ENCODE peak calls at places on chromosome 15, in eight cellular contexts. G is SJCRH30; P is transverse colon; O is CD8-positive, alpha-beta memory T cell; L is uterus; A is astrocyte; V is stomach; J is left lung. S is an unnamed sample.
A peak's percentile ranks its signal among the peaks of the same experiment; 100 is the strongest.

GRCh38 chr15:69599271-69599670 is 146.7 kb downstream of the RPLP1 start:
- DNase-seq in O (no peak), P (no peak), G (no peak), A (no peak), V (no peak), J (no peak), L (no peak), S (no peak)

GRCh38 chr15:31098953-31099740 is 2.4 kb downstream of the TRPM1 start:
- DNase-seq in A (no peak), O (no peak), V (no peak), P (no peak), G (no peak), L (no peak), J (no peak), S (no peak)

GRCh38 chr15:57205999-57206398 is 170.3 kb upstream of the CGNL1 start:
- DNase-seq in J (no peak), G (no peak), V (no peak), A (no peak), O (no peak), L (no peak), P (peak; percentile 86), S (no peak)

GRCh38 chr15:41957021-41957897 is 15.1 kb downstream of the EHD4 start:
- DNase-seq in V (no peak), O (no peak), J (no peak), A (no peak), G (no peak), L (no peak), P (no peak), S (no peak)

GRCh38 chr15:61025746-61026256 is 203.3 kb downstream of the RORA start:
- DNase-seq in G (no peak), O (no peak), A (no peak), J (no peak), P (no peak), L (no peak), V (no peak), S (no peak)

GRCh38 chr15:85543741-85544155 is 163.3 kb downstream of the AKAP13 start:
- DNase-seq in P (peak; percentile 89), A (no peak), J (peak; percentile 88), G (no peak), O (peak; percentile 53), L (no peak), V (peak; percentile 86), S (peak; percentile 68)

GRCh38 chr15:65059369-65059750 is 8.4 kb downstream of the RASL12 start:
- DNase-seq in J (no peak), L (no peak), G (no peak), P (no peak), A (no peak), O (no peak), V (no peak), S (no peak)

GRCh38 chr15:96037584-96037983 is 292.9 kb upstream of the NR2F2 start:
- DNase-seq in J (no peak), O (no peak), P (no peak), L (no peak), V (no peak), A (peak; percentile 87), G (no peak), S (no peak)

GRCh38 chr15:25797035-25797434 is 66.1 kb downstream of the ATP10A start:
- DNase-seq in J (no peak), V (no peak), P (no peak), L (no peak), O (no peak), G (no peak), A (no peak), S (no peak)

GRCh38 chr15:95327661-95328060 is 1002.8 kb upstream of the NR2F2 start:
- DNase-seq in L (no peak), O (no peak), A (no peak), J (no peak), V (no peak), G (no peak), P (no peak), S (no peak)

GRCh38 chr15:42343596-42344232 is 15.6 kb upstream of the CAPN3 start:
- DNase-seq in G (no peak), P (no peak), V (no peak), A (no peak), L (no peak), J (no peak), O (no peak), S (no peak)

GRCh38 chr15:41923424-41923999 is 29.7 kb upstream of the SPTBN5 start:
- DNase-seq in J (no peak), A (peak; percentile 40), L (no peak), P (no peak), G (no peak), O (no peak), V (no peak), S (no peak)

GRCh38 chr15:93449798-93450197 is 360.8 kb upstream of the RGMA start:
- DNase-seq in A (no peak), P (no peak), L (no peak), O (no peak), J (no peak), V (no peak), G (no peak), S (no peak)

GRCh38 chr15:68503791-68504720 is 72.1 kb upstream of the ITGA11 start:
- DNase-seq in A (peak; percentile 65), L (no peak), O (no peak), V (no peak), J (no peak), P (no peak), G (peak; percentile 26), S (peak; percentile 48)
- H3K27ac ChIP-seq in A (no peak overlapping the region), L (peak overlapping the region; percentile 39), O (no peak overlapping the region), V (no peak overlapping the region), J (no peak overlapping the region), P (no peak overlapping the region), G (no peak overlapping the region), S (no peak overlapping the region)

GRCh38 chr15:100705065-100705464 is 102.7 kb downstream of the ASB7 start:
- DNase-seq in A (no peak), V (no peak), J (no peak), L (no peak), G (no peak), O (no peak), P (no peak), S (no peak)

GRCh38 chr15:100703671-100704070 is 101.3 kb downstream of the ASB7 start:
- DNase-seq in L (no peak), J (no peak), P (no peak), A (no peak), V (no peak), O (no peak), G (no peak), S (no peak)

GRCh38 chr15:100703032-100703578 is 100.7 kb downstream of the ASB7 start:
- DNase-seq in G (peak; percentile 66), J (no peak), V (no peak), O (no peak), L (no peak), A (peak; percentile 94), P (no peak), S (no peak)

GRCh38 chr15:100705841-100706240 is 103.5 kb downstream of the ASB7 start:
- DNase-seq in A (no peak), P (no peak), G (no peak), L (no peak), J (no peak), V (no peak), O (no peak), S (no peak)

DNA sequence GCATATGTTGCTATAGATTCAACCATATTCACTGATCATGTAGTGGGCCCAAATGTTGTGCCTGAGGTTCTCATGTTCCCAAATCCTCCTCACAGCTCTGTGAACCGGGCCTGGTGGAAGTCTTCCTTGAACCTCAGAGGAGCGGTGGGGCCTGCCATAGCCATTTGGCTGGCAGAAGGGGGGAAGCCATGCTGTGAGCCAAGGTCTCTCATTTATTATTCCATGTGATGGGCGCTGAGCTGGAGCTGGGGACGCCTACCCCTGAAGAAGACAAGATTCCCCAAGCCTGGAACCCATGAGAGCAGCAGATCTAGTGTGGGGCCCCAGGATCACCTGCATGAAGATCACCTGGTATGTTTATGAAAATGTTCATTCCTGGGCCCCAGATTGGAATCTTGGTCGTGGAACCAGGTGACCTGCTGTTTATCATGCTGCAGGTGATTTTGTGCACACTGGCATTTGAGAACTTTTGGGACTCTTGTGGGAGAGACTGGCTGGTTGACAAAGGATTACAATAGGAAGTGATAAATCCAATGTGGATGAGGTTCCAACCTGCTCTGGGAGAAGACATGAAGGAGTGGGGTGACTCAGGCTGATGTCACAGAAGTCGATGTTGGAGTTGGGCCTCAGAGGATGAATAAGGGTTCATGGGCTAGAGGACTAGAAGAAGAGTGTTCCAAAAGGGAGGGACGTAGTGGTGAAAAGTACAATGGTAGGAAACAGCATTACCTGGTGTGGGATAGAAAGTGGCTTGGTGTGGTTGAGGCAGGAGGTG is 102.1 kb downstream of the ASB7 start:
- DNase-seq in P (no peak), G (no peak), O (no peak), A (peak; percentile 86), J (no peak), L (no peak), V (no peak), S (no peak)
- H3K4me1 ChIP-seq in P (no peaks in the 10 kb centered on the region), G (peaks cover 27% of the 10 kb centered on the region), O (no peaks in the 10 kb centered on the region), A (peaks cover 21% of the 10 kb centered on the region), J (no peaks in the 10 kb centered on the region), L (no peaks in the 10 kb centered on the region), V (no peaks in the 10 kb centered on the region), S (no peaks in the 10 kb centered on the region)

GRCh38 chr15:40906947-40907802 is 12.9 kb downstream of the VPS18 start:
- DNase-seq in O (peak; percentile 70), A (peak; percentile 29), V (peak; percentile 74), P (peak; percentile 75), L (no peak), J (no peak), G (peak; percentile 76), S (peak; percentile 66)

GRCh38 chr15:40902605-40903561 is 8.6 kb downstream of the VPS18 start:
- DNase-seq in J (peak; percentile 83), L (no peak), G (no peak), A (no peak), V (no peak), O (no peak), P (no peak), S (peak; percentile 63)

GRCh38 chr15:40908095-40908494 is 13.8 kb downstream of the VPS18 start:
- DNase-seq in J (no peak), P (no peak), L (no peak), G (no peak), O (no peak), A (no peak), V (no peak), S (no peak)

GRCh38 chr15:40904552-40905201 is 10.4 kb downstream of the VPS18 start:
- DNase-seq in P (no peak), L (no peak), J (no peak), G (no peak), A (no peak), O (no peak), V (no peak), S (no peak)

GRCh38 chr15:40906101-40906946 is 12.1 kb downstream of the VPS18 start:
- DNase-seq in J (peak; percentile 93), L (peak; percentile 88), A (peak; percentile 90), P (peak; percentile 96), G (peak; percentile 91), O (peak; percentile 76), V (peak; percentile 96), S (peak; percentile 88)
- H3K4me3 ChIP-seq in J (peak overlapping the region; percentile 34), L (peak overlapping the region; percentile 21), A (peak overlapping the region; percentile 45), P (peak overlapping the region; percentile 12), G (peak overlapping the region; percentile 55), O (peak overlapping the region; percentile 84), V (peak overlapping the region; percentile 52), S (peak overlapping the region; percentile 21)

DNA sequence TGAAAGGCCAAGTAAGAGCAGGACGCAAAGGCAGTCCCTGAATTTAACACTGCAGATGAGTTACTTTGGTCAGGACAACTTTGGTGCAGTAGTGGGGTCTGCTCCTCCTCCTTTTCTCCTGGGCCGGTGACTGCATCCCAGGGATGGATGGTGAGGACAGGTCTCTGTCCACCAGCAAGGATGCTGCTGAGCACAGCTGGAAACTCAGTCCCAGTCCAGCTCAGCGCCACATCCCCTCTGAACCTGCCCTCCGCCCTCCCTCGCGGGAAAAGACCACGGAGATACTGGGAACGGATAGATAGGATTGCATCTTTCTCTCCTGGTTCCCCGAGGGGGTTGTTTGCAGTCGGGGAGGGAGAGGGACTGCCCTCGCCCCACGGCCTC is 13.8 kb downstream of the GRAMD2A start:
- DNase-seq in O (no peak), G (no peak), L (no peak), A (no peak), P (no peak), V (no peak), J (no peak), S (no peak)
- H3K27ac ChIP-seq in O (no peak overlapping the region), G (no peak overlapping the region), L (no peak overlapping the region), A (no peak overlapping the region), P (no peak overlapping the region), V (no peak overlapping the region), J (peak overlapping the region; percentile 80), S (no peak overlapping the region)

S was measured in right cardiac atrium.